ENCODE peak calls at places on chromosomes 5 and 9, in four cellular contexts. A is sciatic nerve, X is cardiac muscle cell, R is HEK293T. P is an unnamed sample.

GRCh38 chr5:151691706-151692105 is 5.0 kb upstream of the SPARC start:
- DNase-seq in A (no peak), X (no peak), R (no peak), P (no peak)

GRCh38 chr5:60959156-60959555 is 14.2 kb downstream of the NDUFAF2 start:
- DNase-seq in A (no peak), X (no peak), R (no peak), P (peak)

GRCh38 chr5:553874-554273 is 29.6 kb upstream of the SLC9A3 start:
- DNase-seq in A (peak), X (no peak), R (peak), P (peak)

GRCh38 chr9:113222482-113222841 is 1.1 kb downstream of the SLC31A1 start:
- DNase-seq in A (no peak), X (peak), R (no peak), P (peak)

GRCh38 chr5:172770675-172771438 is at the start of gene DUSP1:
- DNase-seq in A (peak), X (peak), R (peak), P (peak)

GRCh38 chr5:127409236-127409921 is 108.1 kb upstream of the PRRC1 start:
- DNase-seq in A (no peak), X (no peak), R (no peak), P (no peak)

GRCh38 chr5:167155387-167156051 is 1135.9 kb upstream of the WWC1 start:
- DNase-seq in A (no peak), X (no peak), R (no peak), P (no peak)

GRCh38 chr5:77145666-77146065 is 58.6 kb upstream of the ZBED3 start:
- DNase-seq in A (no peak), X (no peak), R (no peak), P (peak)

GRCh38 chr5:160555836-160556660 is 134.4 kb downstream of the PTTG1 start:
- DNase-seq in A (no peak), X (no peak), R (no peak), P (no peak)

GRCh38 chr5:79702606-79703380 is 13.2 kb downstream of the CMYA5 start:
- DNase-seq in A (no peak), X (no peak), R (peak), P (peak)

GRCh38 chr5:159913048-159913447 is 3.2 kb upstream of the ADRA1B start:
- DNase-seq in A (no peak), X (no peak), R (no peak), P (no peak)

GRCh38 chr5:11504794-11505193 is 399.5 kb downstream of the CTNND2 start:
- DNase-seq in A (no peak), X (no peak), R (no peak), P (no peak)

GRCh38 chr5:123124495-123125171 is 35.6 kb downstream of the PRDM6 start:
- DNase-seq in A (no peak), X (no peak), R (no peak), P (no peak)

GRCh38 chr5:159104058-159104651 is 4.4 kb upstream of the EBF1 start:
- DNase-seq in A (no peak), X (peak), R (no peak), P (no peak)

GRCh38 chr5:76555717-76556116 is 67.5 kb downstream of the F2RL2 start:
- DNase-seq in A (no peak), X (no peak), R (no peak), P (no peak)

GRCh38 chr5:173242675-173243085 is 7.7 kb upstream of the NKX2-5 start:
- DNase-seq in A (no peak), X (peak), R (no peak), P (no peak)

GRCh38 chr5:177509991-177510566 is 453 bp upstream of the DOK3 start:
- DNase-seq in A (no peak), X (no peak), R (no peak), P (no peak)

GRCh38 chr5:178327931-178328711 is 95.5 kb upstream of the PHYKPL start:
- DNase-seq in A (no peak), X (no peak), R (no peak), P (no peak)

GRCh38 chr5:9861664-9862256 is 231.6 kb upstream of the TAS2R1 start:
- DNase-seq in A (no peak), X (peak), R (no peak), P (no peak)

GRCh38 chr5:114782869-114783268 is 386.8 kb downstream of the TRIM36 start:
- DNase-seq in A (peak), X (no peak), R (no peak), P (no peak)

GRCh38 chr9:36479086-36479485 is 79.0 kb upstream of the RNF38 start:
- DNase-seq in A (no peak), X (no peak), R (no peak), P (no peak)

GRCh38 chr9:89446440-89447310 is 51.2 kb downstream of the SEMA4D start:
- DNase-seq in A (no peak), X (no peak), R (no peak), P (no peak)

GRCh38 chr9:91089405-91090131 is 272.1 kb downstream of the AUH start:
- DNase-seq in A (no peak), X (peak), R (no peak), P (peak)

GRCh38 chr5:158456756-158457155 is 597.8 kb upstream of the CLINT1 start:
- DNase-seq in A (no peak), X (no peak), R (no peak), P (peak)

GRCh38 chr9:128304971-128305288 is 17.3 kb downstream of the TRUB2 start:
- DNase-seq in A (no peak), X (no peak), R (no peak), P (no peak)

GRCh38 chr5:164277720-164278119 is 772.3 kb downstream of the MAT2B start:
- DNase-seq in A (no peak), X (no peak), R (no peak), P (no peak)

GRCh38 chr9:75448955-75449354 is 360.6 kb downstream of the OSTF1 start:
- DNase-seq in A (no peak), X (no peak), R (no peak), P (no peak)

GRCh38 chr9:5922192-5922591 is 31.5 kb downstream of the MLANA start:
- DNase-seq in A (no peak), X (no peak), R (no peak), P (no peak)

GRCh38 chr5:170184007-170184687 is 48.6 kb upstream of the C5orf58 start:
- DNase-seq in A (peak), X (peak), R (peak), P (peak)

GRCh38 chr5:173229381-173229959 is 5.5 kb downstream of the NKX2-5 start:
- DNase-seq in A (no peak), X (peak), R (no peak), P (no peak)

GRCh38 chr5:90747175-90747574 is 188.6 kb downstream of the ADGRV1 start:
- DNase-seq in A (no peak), X (no peak), R (no peak), P (peak)

GRCh38 chr5:150218693-150219035 is 28.8 kb downstream of the SLC6A7 start:
- DNase-seq in A (no peak), X (no peak), R (no peak), P (no peak)